ENCODE peak calls at places on chromosomes 16 and 17, in six cellular contexts. Z, X, R, K, I and L are unnamed samples.

GRCh38 chr17:2749784-2750181 is 331 bp upstream of the CCDC92B start:
- DNase-seq in Z (no peak), X (peak; percentile 73), R (peak; percentile 51), K (no peak), I (peak; percentile 81), L (peak; percentile 62)

GRCh38 chr16:88302666-88303065 is 80.1 kb upstream of the ZNF469 start:
- DNase-seq in Z (no peak), X (no peak), R (no peak), K (no peak), I (peak; percentile 24), L (no peak)

GRCh38 chr17:47644324-47644723 is 5.4 kb upstream of the KPNB1 start:
- DNase-seq in Z (no peak), X (no peak), R (no peak), K (no peak), I (no peak), L (no peak)

GRCh38 chr17:65027305-65027704 is 29.2 kb downstream of the GNA13 start:
- DNase-seq in Z (no peak), X (peak; percentile 81), R (peak; percentile 48), K (no peak), I (no peak), L (peak; percentile 77)

GRCh38 chr16:80599466-80599865 is 58.7 kb downstream of the DYNLRB2 start:
- DNase-seq in Z (no peak), X (no peak), R (peak; percentile 61), K (no peak), I (no peak), L (peak; percentile 57)

GRCh38 chr16:10752843-10753523 is 9.3 kb downstream of the NUBP1 start:
- DNase-seq in Z (peak; percentile 74), X (peak; percentile 75), R (no peak), K (no peak), I (no peak), L (no peak)

GRCh38 chr16:70331588-70332358 is 14.9 kb upstream of the DDX19A start:
- DNase-seq in Z (no peak), X (no peak), R (no peak), K (no peak), I (peak; percentile 60), L (peak; percentile 20)

GRCh38 chr17:45320931-45321461 is 4.2 kb upstream of the MAP3K14 start:
- DNase-seq in Z (no peak), X (peak; percentile 61), R (peak; percentile 97), K (peak; percentile 96), I (no peak), L (peak; percentile 91)

GRCh38 chr17:40450175-40450574 is 6.9 kb downstream of the IGFBP4 start:
- DNase-seq in Z (no peak), X (peak; percentile 63), R (no peak), K (no peak), I (no peak), L (peak; percentile 67)

GRCh38 chr16:27511657-27512056 is 38.1 kb downstream of the GTF3C1 start:
- DNase-seq in Z (peak; percentile 76), X (no peak), R (peak; percentile 8), K (no peak), I (peak; percentile 83), L (no peak)

GRCh38 chr17:37676115-37676925 is 33.1 kb upstream of the DDX52 start:
- DNase-seq in Z (no peak), X (no peak), R (peak; percentile 37), K (no peak), I (no peak), L (peak; percentile 14)

GRCh38 chr16:28823719-28824547 is 1.1 kb downstream of the ATXN2L start:
- DNase-seq in Z (peak; percentile 96), X (peak; percentile 99), R (peak; percentile 98), K (peak; percentile 90), I (peak; percentile 99), L (peak; percentile 99)

GRCh38 chr16:23392223-23392600 is 60.8 kb downstream of the COG7 start:
- DNase-seq in Z (no peak), X (no peak), R (no peak), K (no peak), I (no peak), L (no peak)

GRCh38 chr16:53803998-53804397 is 100.0 kb downstream of the FTO start:
- DNase-seq in Z (no peak), X (no peak), R (no peak), K (no peak), I (no peak), L (no peak)

GRCh38 chr17:57455063-57455914 is 199.0 kb downstream of the MSI2 start:
- DNase-seq in Z (no peak), X (peak; percentile 96), R (peak; percentile 38), K (no peak), I (no peak), L (peak; percentile 87)

GRCh38 chr17:31444026-31444425 is 52.6 kb downstream of the RAB11FIP4 start:
- DNase-seq in Z (no peak), X (no peak), R (peak; percentile 21), K (no peak), I (no peak), L (no peak)

GRCh38 chr16:88298166-88298881 is 84.4 kb upstream of the ZNF469 start:
- DNase-seq in Z (peak; percentile 80), X (no peak), R (peak; percentile 63), K (no peak), I (peak; percentile 53), L (peak; percentile 44)

GRCh38 chr16:1168837-1169236 is 15.9 kb downstream of the CACNA1H start:
- DNase-seq in Z (no peak), X (no peak), R (no peak), K (no peak), I (no peak), L (no peak)

GRCh38 chr16:1169285-1170075 is 16.6 kb downstream of the CACNA1H start:
- DNase-seq in Z (no peak), X (no peak), R (no peak), K (no peak), I (no peak), L (no peak)

GRCh38 chr16:1171001-1171400 is 18.1 kb downstream of the CACNA1H start:
- DNase-seq in Z (no peak), X (no peak), R (no peak), K (no peak), I (no peak), L (no peak)

GRCh38 chr16:1171854-1172428 is 19.0 kb downstream of the CACNA1H start:
- DNase-seq in Z (no peak), X (no peak), R (no peak), K (no peak), I (no peak), L (no peak)

GRCh38 chr16:1170076-1170418 is 17.1 kb downstream of the CACNA1H start:
- DNase-seq in Z (no peak), X (no peak), R (no peak), K (no peak), I (no peak), L (no peak)
- H3K4me3 ChIP-seq in Z (no peak overlapping the region), X (no peak overlapping the region), R (no peak overlapping the region), K (no peak overlapping the region), I (no peak overlapping the region), L (no peak overlapping the region)

DNA sequence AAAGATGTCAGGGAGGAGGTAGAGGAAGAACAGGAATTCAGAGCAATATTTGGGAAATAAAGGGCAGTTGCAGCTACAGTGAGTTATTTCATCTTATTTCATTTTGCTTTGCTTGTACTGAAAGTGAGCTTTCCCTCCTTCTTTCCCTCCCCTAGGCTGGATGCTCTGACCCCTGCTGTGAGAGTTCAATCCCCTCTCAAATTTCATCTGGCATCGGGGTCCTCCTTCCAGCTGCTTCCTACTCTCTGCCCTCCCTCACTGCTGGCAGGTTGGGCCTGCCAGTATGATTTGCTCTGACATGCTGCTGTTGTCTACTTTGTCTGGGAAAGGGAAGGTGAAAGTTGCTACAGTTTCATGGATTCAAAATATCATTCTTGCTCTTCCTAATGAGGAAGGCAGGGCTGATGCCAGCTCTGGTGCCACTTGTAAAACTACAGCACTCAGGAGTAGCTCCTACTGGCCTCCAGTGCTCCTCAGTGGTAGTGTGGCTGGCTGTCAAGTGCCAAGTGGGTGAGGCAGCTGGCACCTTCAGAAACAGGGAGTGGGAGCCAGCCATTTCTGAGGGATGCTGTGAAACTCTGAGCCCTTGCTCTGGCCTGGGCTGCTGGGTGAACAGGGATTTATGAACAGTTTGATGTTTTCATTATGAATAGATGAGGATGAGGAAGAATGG is 408.6 kb downstream of the HAPSTR1 start:
- DNase-seq in Z (no peak), X (no peak), R (no peak), K (no peak), I (no peak), L (no peak)
- TF ChIP-seq CTCF in Z (no peak), X (no peak), R (no peak), K (no peak), I (no peak), L (no peak)

GRCh38 chr17:39164675-39165143 is 1.3 kb downstream of the ARL5C start:
- DNase-seq in Z (peak; percentile 93), X (peak; percentile 95), R (peak; percentile 92), K (no peak), I (peak; percentile 96), L (peak; percentile 95)
- H3K4me3 ChIP-seq in Z (peak overlapping the region; percentile 46), X (peak overlapping the region; percentile 56), R (peak overlapping the region; percentile 57), K (peak overlapping the region; percentile 55), I (peak overlapping the region; percentile 65), L (peak overlapping the region; percentile 61)

GRCh38 chr16:57145964-57146647 is 39.7 kb downstream of the PSME3IP1 start:
- DNase-seq in Z (no peak), X (no peak), R (no peak), K (no peak), I (no peak), L (no peak)

GRCh38 chr16:57145046-57145963 is 40.5 kb downstream of the PSME3IP1 start:
- DNase-seq in Z (no peak), X (no peak), R (no peak), K (no peak), I (no peak), L (no peak)

GRCh38 chr16:57147381-57148191 is 38.3 kb downstream of the PSME3IP1 start:
- DNase-seq in Z (no peak), X (peak; percentile 40), R (peak; percentile 82), K (no peak), I (no peak), L (peak; percentile 27)

GRCh38 chr16:57148481-57148880 is 37.4 kb downstream of the PSME3IP1 start:
- DNase-seq in Z (no peak), X (no peak), R (no peak), K (no peak), I (no peak), L (no peak)

GRCh38 chr16:57146735-57147134 is 39.1 kb downstream of the PSME3IP1 start:
- DNase-seq in Z (no peak), X (no peak), R (no peak), K (no peak), I (no peak), L (no peak)
- TF ChIP-seq CTCF in Z (no peak), X (peak; percentile 3), R (peak; percentile 23), K (no peak), I (no peak), L (peak; percentile 37)

GRCh38 chr16:4378202-4378666 is 6.6 kb downstream of the VASN start:
- DNase-seq in Z (peak; percentile 83), X (no peak), R (peak; percentile 86), K (no peak), I (peak; percentile 84), L (no peak)
- H3K4me3 ChIP-seq in Z (no peak overlapping the region), X (no peak overlapping the region), R (peak overlapping the region; percentile 37), K (no peak overlapping the region), I (no peak overlapping the region), L (no peak overlapping the region)